ENCODE peak calls at places on chromosome X, in six cellular contexts. One of them, this sample, is unnamed.

GRCh38 chrX:3518870-3519269 is 172.4 kb upstream of the MXRA5 start:
- DNase-seq in anterior cingulate cortex: no peak
- DNase-seq in tibial artery: peak; percentile 37
- DNase-seq in RWPE1: peak; percentile 77
- DNase-seq in lower lobe of right lung: no peak
- DNase-seq in activated naive CD8-positive, alpha-beta T cell treated with anti-CD3 and anti-CD28 coated beads, Interleukin-2, amount 50 U/mL, for 24 hours: no peak
- DNase-seq in this sample: no peak

GRCh38 chrX:110167952-110168451 is 149.9 kb downstream of the AMMECR1 start:
- DNase-seq in lower lobe of right lung: peak; percentile 46
- DNase-seq in activated naive CD8-positive, alpha-beta T cell treated with anti-CD3 and anti-CD28 coated beads, Interleukin-2, amount 50 U/mL, for 24 hours: peak; percentile 50
- DNase-seq in anterior cingulate cortex: no peak
- DNase-seq in tibial artery: no peak
- DNase-seq in RWPE1: no peak
- DNase-seq in this sample: no peak

GRCh38 chrX:18855919-18856644 is 127.8 kb downstream of the PHKA2 start:
- DNase-seq in activated naive CD8-positive, alpha-beta T cell treated with anti-CD3 and anti-CD28 coated beads, Interleukin-2, amount 50 U/mL, for 24 hours: no peak
- DNase-seq in lower lobe of right lung: no peak
- DNase-seq in RWPE1: no peak
- DNase-seq in tibial artery: no peak
- DNase-seq in anterior cingulate cortex: no peak
- DNase-seq in this sample: no peak

GRCh38 chrX:18036394-18036793 is 175.3 kb upstream of the RAI2 start:
- DNase-seq in lower lobe of right lung: no peak
- DNase-seq in tibial artery: no peak
- DNase-seq in RWPE1: no peak
- DNase-seq in activated naive CD8-positive, alpha-beta T cell treated with anti-CD3 and anti-CD28 coated beads, Interleukin-2, amount 50 U/mL, for 24 hours: no peak
- DNase-seq in anterior cingulate cortex: no peak
- DNase-seq in this sample: no peak

GRCh38 chrX:40938418-40938817 is 146.8 kb upstream of the USP9X start:
- DNase-seq in tibial artery: no peak
- DNase-seq in RWPE1: no peak
- DNase-seq in activated naive CD8-positive, alpha-beta T cell treated with anti-CD3 and anti-CD28 coated beads, Interleukin-2, amount 50 U/mL, for 24 hours: no peak
- DNase-seq in anterior cingulate cortex: no peak
- DNase-seq in lower lobe of right lung: no peak
- DNase-seq in this sample: no peak

GRCh38 chrX:133297284-133297683 is 79.1 kb upstream of the TFDP3 start:
- DNase-seq in anterior cingulate cortex: no peak
- DNase-seq in tibial artery: no peak
- DNase-seq in activated naive CD8-positive, alpha-beta T cell treated with anti-CD3 and anti-CD28 coated beads, Interleukin-2, amount 50 U/mL, for 24 hours: no peak
- DNase-seq in RWPE1: peak; percentile 26
- DNase-seq in lower lobe of right lung: no peak
- DNase-seq in this sample: no peak

GRCh38 chrX:8726031-8726652 is 5.8 kb downstream of the ANOS1 start:
- DNase-seq in RWPE1: no peak
- DNase-seq in anterior cingulate cortex: no peak
- DNase-seq in lower lobe of right lung: no peak
- DNase-seq in activated naive CD8-positive, alpha-beta T cell treated with anti-CD3 and anti-CD28 coated beads, Interleukin-2, amount 50 U/mL, for 24 hours: no peak
- DNase-seq in tibial artery: no peak
- DNase-seq in this sample: no peak

GRCh38 chrX:121389976-121390709 is 342.7 kb downstream of the GLUD2 start:
- DNase-seq in lower lobe of right lung: no peak
- DNase-seq in anterior cingulate cortex: no peak
- DNase-seq in activated naive CD8-positive, alpha-beta T cell treated with anti-CD3 and anti-CD28 coated beads, Interleukin-2, amount 50 U/mL, for 24 hours: no peak
- DNase-seq in RWPE1: peak; percentile 1
- DNase-seq in tibial artery: no peak
- DNase-seq in this sample: no peak